ENCODE peak calls at places on chromosomes 16 and 17, in seven cellular contexts. D is epithelial cell of esophagus, G is psoas muscle, J is GM13977, T is AG04450, Q is neural crest cell, Y is tibial artery. P is an unnamed sample.

GRCh38 chr17:80361495-80362220 is 53.3 kb upstream of the ENDOV start:
- DNase-seq in D (peak; percentile 16), G (no peak), J (no peak), T (no peak), Q (peak; percentile 14), Y (peak; percentile 12), P (no peak)

GRCh38 chr16:85265789-85266188 is 153.5 kb upstream of the CIBAR2 start:
- DNase-seq in D (no peak), G (no peak), J (no peak), T (no peak), Q (no peak), Y (no peak), P (no peak)

GRCh38 chr16:12245088-12245922 is 268.8 kb downstream of the SNX29 start:
- DNase-seq in D (no peak), G (no peak), J (no peak), T (no peak), Q (no peak), Y (no peak), P (no peak)

GRCh38 chr16:2516391-2517240 is 2.9 kb downstream of the ATP6V0C start:
- DNase-seq in D (no peak), G (peak; percentile 50), J (no peak), T (no peak), Q (no peak), Y (no peak), P (peak; percentile 90)

GRCh38 chr17:77640916-77641605 is 317.4 kb upstream of the TNRC6C start:
- DNase-seq in D (no peak), G (no peak), J (no peak), T (no peak), Q (no peak), Y (no peak), P (no peak)

GRCh38 chr16:72936408-72936807 is 111.5 kb downstream of the ZFHX3 start:
- DNase-seq in D (no peak), G (no peak), J (no peak), T (no peak), Q (no peak), Y (no peak), P (no peak)

GRCh38 chr17:80264793-80265075 is 4.1 kb downstream of the RNF213 start:
- DNase-seq in D (no peak), G (no peak), J (no peak), T (no peak), Q (no peak), Y (no peak), P (no peak)

GRCh38 chr17:72931635-72932034 is 160.9 kb downstream of the SLC39A11 start:
- DNase-seq in D (no peak), G (no peak), J (peak; percentile 38), T (no peak), Q (no peak), Y (no peak), P (no peak)

GRCh38 chr16:71499775-71500364 is 10.7 kb upstream of the ZNF19 start:
- DNase-seq in D (peak; percentile 72), G (no peak), J (peak; percentile 65), T (peak; percentile 33), Q (peak; percentile 50), Y (no peak), P (no peak)

GRCh38 chr17:48840441-48840840 is 9.6 kb downstream of the CALCOCO2 start:
- DNase-seq in D (no peak), G (no peak), J (no peak), T (no peak), Q (no peak), Y (no peak), P (no peak)

GRCh38 chr16:87740441-87740840 is 25.3 kb downstream of the KLHDC4 start:
- DNase-seq in D (no peak), G (no peak), J (no peak), T (no peak), Q (no peak), Y (no peak), P (no peak)

GRCh38 chr16:58464047-58464915 is 35.7 kb upstream of the NDRG4 start:
- DNase-seq in D (no peak), G (no peak), J (peak; percentile 53), T (no peak), Q (no peak), Y (no peak), P (no peak)

GRCh38 chr17:75244133-75244866 is 17.1 kb downstream of the GGA3 start:
- DNase-seq in D (no peak), G (no peak), J (no peak), T (no peak), Q (no peak), Y (no peak), P (no peak)

GRCh38 chr16:56974549-56975300 is 13.0 kb downstream of the CETP start:
- DNase-seq in D (no peak), G (no peak), J (no peak), T (no peak), Q (no peak), Y (no peak), P (no peak)

DNA sequence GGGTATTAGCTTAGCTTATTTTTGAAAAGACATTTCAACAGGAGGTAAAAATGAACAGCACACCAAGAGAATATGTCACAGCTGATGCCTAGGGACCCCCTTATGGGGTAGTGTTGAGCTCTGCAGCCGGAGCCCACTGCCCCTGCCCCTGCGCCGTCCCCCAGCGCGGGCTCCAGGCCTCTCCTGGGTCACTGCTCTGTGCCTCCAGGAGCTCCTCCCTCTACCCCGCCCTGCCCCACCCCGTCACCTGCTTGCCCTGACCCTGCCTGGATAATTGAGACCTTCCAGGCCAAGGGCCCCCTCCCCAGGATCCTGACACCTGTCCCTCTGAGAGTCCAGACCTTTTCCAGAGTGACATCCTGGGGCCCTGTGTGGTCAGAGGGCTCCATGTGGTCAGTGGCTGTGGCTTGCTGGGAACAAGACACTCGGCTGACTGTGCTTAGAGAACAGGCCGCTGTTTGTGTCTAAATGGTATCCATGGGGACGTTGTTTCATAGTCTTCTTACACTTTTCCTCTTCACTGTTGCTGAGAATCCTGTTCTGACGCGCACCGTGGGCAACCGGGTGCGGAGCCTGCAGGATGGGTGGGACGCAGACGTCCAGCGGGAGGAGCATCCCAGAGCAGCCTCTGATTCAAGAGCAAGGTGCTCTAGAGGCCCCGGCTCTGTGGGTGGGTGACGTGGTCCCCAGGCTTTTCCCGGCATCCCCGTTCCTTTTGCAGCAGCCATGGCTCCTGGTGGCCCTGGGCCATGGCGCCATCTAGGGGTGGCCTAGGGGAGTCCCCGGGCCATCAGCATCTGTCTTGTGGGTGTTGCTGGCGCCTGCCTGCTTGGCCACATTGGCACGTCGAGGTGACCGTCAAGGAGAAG is 20.0 kb upstream of the WFIKKN1 start:
- DNase-seq in D (peak; percentile 83), G (peak; percentile 75), J (no peak), T (no peak), Q (no peak), Y (no peak), P (no peak)
- TF ChIP-seq CTCF in D (peak; percentile 80), G (peak; percentile 73), J (peak; percentile 35), T (peak; percentile 29), Q (peak; percentile 64), Y (peak; percentile 51), P (peak; percentile 81)

GRCh38 chr16:53068423-53068833 is 13.6 kb downstream of the CHD9 start:
- DNase-seq in D (no peak), G (no peak), J (no peak), T (no peak), Q (no peak), Y (no peak), P (no peak)
- TF ChIP-seq CTCF in D (no peak), G (no peak), J (no peak), T (no peak), Q (no peak), Y (no peak), P (no peak)

DNA sequence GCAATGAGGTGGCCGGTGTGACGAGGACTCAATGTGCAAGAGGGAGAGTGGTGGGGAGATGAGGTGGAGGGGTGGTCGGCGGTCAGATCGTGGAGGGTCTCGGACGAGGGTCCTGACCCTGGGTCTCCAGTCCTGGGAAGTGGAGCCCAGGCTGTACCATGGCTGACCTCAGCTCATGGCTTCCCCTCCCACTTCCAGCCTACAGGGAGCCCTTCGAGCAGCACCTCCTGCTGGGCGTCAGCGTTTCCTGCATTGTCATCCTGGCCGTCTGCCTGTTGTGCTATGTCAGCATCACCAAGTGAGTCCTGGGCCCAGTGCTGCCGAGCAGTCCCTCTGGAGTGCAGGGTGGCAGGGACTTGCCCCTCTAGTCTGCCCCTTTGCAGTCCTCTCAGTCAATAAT is 41.8 kb downstream of the IL4R start:
- DNase-seq in D (peak; percentile 34), G (peak; percentile 56), J (no peak), T (no peak), Q (no peak), Y (no peak), P (peak; percentile 71)
- TF ChIP-seq CTCF in D (peak; percentile 19), G (no peak), J (peak; percentile 56), T (peak; percentile 25), Q (peak; percentile 31), Y (peak; percentile 30), P (peak; percentile 69)

GRCh38 chr17:58373003-58373402 is 21.0 kb upstream of the SUPT4H1 start:
- DNase-seq in D (no peak), G (no peak), J (no peak), T (no peak), Q (no peak), Y (no peak), P (no peak)
- TF ChIP-seq CTCF in D (no peak), G (no peak), J (no peak), T (no peak), Q (no peak), Y (no peak), P (no peak)

P was measured in CD14-positive monocyte.